ENCODE peak calls at places on chromosomes 5 and 9, in ten cellular contexts. E, R, O, T, H, S, Y, Z, N and Q are unnamed samples. For H3K9me3, the result is how much of the 10 kb centered on the place peaks cover.

GRCh38 chr9:115220339-115221009 is 102.5 kb upstream of the TNC start:
- DNase-seq in E (no peak), R (no peak), O (no peak), T (no peak), H (no peak), S (no peak), Y (no peak), Z (no peak), N (no peak), Q (no peak)

GRCh38 chr9:91681461-91682305 is 258.1 kb upstream of the NFIL3 start:
- DNase-seq in E (peak), R (peak), O (no peak), T (peak), H (peak), S (peak), Y (peak), Z (no peak), N (peak), Q (peak)

GRCh38 chr9:93256878-93257807 is 73.2 kb downstream of the WNK2 start:
- DNase-seq in E (no peak), R (no peak), O (peak), T (peak), H (peak), S (peak), Y (no peak), Z (no peak), N (no peak), Q (peak)

GRCh38 chr9:27394154-27394825 is 97.3 kb upstream of the EQTN start:
- DNase-seq in E (no peak), R (no peak), O (no peak), T (no peak), H (no peak), S (no peak), Y (peak), Z (no peak), N (no peak), Q (no peak)

GRCh38 chr5:57834829-57835554 is 352.4 kb upstream of the ACTBL2 start:
- DNase-seq in E (no peak), R (no peak), O (no peak), T (no peak), H (no peak), S (no peak), Y (peak), Z (no peak), N (no peak), Q (no peak)

GRCh38 chr5:165334186-165334585 is 1828.8 kb downstream of the MAT2B start:
- DNase-seq in E (no peak), R (no peak), O (no peak), T (no peak), H (no peak), S (no peak), Y (no peak), Z (no peak), N (no peak), Q (no peak)

GRCh38 chr9:30507166-30507565 is 1877.3 kb upstream of the ACO1 start:
- DNase-seq in E (no peak), R (no peak), O (no peak), T (no peak), H (no peak), S (no peak), Y (no peak), Z (no peak), N (no peak), Q (no peak)

GRCh38 chr5:143402464-143403356 is 776 bp downstream of the NR3C1 start:
- DNase-seq in E (no peak), R (peak), O (peak), T (peak), H (peak), S (peak), Y (peak), Z (no peak), N (peak), Q (peak)

GRCh38 chr9:133759146-133759900 is 21.2 kb upstream of the SARDH start:
- DNase-seq in E (peak), R (peak), O (peak), T (no peak), H (peak), S (peak), Y (no peak), Z (no peak), N (peak), Q (peak)

GRCh38 chr9:5510360-5510931 is at the start of gene PDCD1LG2:
- DNase-seq in E (no peak), R (no peak), O (no peak), T (no peak), H (no peak), S (no peak), Y (no peak), Z (peak), N (no peak), Q (no peak)

GRCh38 chr5:85500869-85501268 is 1116.2 kb upstream of the EDIL3 start:
- DNase-seq in E (no peak), R (no peak), O (no peak), T (no peak), H (no peak), S (no peak), Y (no peak), Z (no peak), N (no peak), Q (no peak)
- H3K4me3 ChIP-seq in E (no peak), R (no peak), O (no peak), T (no peak), H (no peak), S (no peak), Y (no peak), Z (no peak), N (no peak), Q (no peak)

GRCh38 chr9:40909821-40910220 is 218.7 kb downstream of the FOXD4L6 start:
- DNase-seq in E (no peak), R (no peak), O (no peak), T (no peak), H (no peak), S (no peak), Y (no peak), Z (no peak), N (no peak), Q (no peak)

GRCh38 chr9:40911647-40912046 is 216.8 kb downstream of the FOXD4L6 start:
- DNase-seq in E (no peak), R (no peak), O (no peak), T (no peak), H (no peak), S (no peak), Y (no peak), Z (no peak), N (no peak), Q (no peak)

GRCh38 chr9:40913928-40914673 is 214.4 kb downstream of the FOXD4L6 start:
- DNase-seq in E (no peak), R (no peak), O (no peak), T (no peak), H (no peak), S (no peak), Y (no peak), Z (no peak), N (no peak), Q (no peak)

GRCh38 chr9:40913096-40913719 is 215.3 kb downstream of the FOXD4L6 start:
- DNase-seq in E (no peak), R (no peak), O (no peak), T (no peak), H (no peak), S (no peak), Y (no peak), Z (no peak), N (no peak), Q (no peak)

GRCh38 chr9:40914772-40915659 is 213.5 kb downstream of the FOXD4L6 start:
- DNase-seq in E (no peak), R (no peak), O (no peak), T (no peak), H (no peak), S (no peak), Y (no peak), Z (no peak), N (no peak), Q (no peak)
- H3K9me3 ChIP-seq in E (under half), R (half or more), O (half or more), T (half or more), H (half or more), S (half or more), Y (under half), Z (under half), N (under half), Q (half or more)

GRCh38 chr5:177093803-177094202 is 7.1 kb downstream of the FGFR4 start:
- DNase-seq in E (no peak), R (no peak), O (no peak), T (no peak), H (no peak), S (no peak), Y (no peak), Z (no peak), N (no peak), Q (no peak)
- TF ChIP-seq POLR2AphosphoS5 in E (no peak), R (no peak), O (no peak), T (no peak), H (no peak), S (no peak), Y (no peak), Z (no peak), N (no peak), Q (no peak)

GRCh38 chr9:68704804-68705635 is at the start of gene PIP5K1B:
- DNase-seq in E (no peak), R (peak), O (peak), T (peak), H (peak), S (peak), Y (peak), Z (no peak), N (peak), Q (peak)

GRCh38 chr9:68708089-68708488 is 3.0 kb downstream of the PIP5K1B start:
- DNase-seq in E (no peak), R (no peak), O (no peak), T (no peak), H (no peak), S (no peak), Y (no peak), Z (no peak), N (no peak), Q (no peak)

GRCh38 chr9:68704498-68704803 is 589 bp upstream of the PIP5K1B start:
- DNase-seq in E (no peak), R (no peak), O (no peak), T (no peak), H (no peak), S (no peak), Y (no peak), Z (no peak), N (no peak), Q (peak)

GRCh38 chr9:68706579-68707201 is 1.6 kb downstream of the PIP5K1B start:
- DNase-seq in E (no peak), R (no peak), O (no peak), T (peak), H (no peak), S (no peak), Y (no peak), Z (peak), N (no peak), Q (no peak)

DNA sequence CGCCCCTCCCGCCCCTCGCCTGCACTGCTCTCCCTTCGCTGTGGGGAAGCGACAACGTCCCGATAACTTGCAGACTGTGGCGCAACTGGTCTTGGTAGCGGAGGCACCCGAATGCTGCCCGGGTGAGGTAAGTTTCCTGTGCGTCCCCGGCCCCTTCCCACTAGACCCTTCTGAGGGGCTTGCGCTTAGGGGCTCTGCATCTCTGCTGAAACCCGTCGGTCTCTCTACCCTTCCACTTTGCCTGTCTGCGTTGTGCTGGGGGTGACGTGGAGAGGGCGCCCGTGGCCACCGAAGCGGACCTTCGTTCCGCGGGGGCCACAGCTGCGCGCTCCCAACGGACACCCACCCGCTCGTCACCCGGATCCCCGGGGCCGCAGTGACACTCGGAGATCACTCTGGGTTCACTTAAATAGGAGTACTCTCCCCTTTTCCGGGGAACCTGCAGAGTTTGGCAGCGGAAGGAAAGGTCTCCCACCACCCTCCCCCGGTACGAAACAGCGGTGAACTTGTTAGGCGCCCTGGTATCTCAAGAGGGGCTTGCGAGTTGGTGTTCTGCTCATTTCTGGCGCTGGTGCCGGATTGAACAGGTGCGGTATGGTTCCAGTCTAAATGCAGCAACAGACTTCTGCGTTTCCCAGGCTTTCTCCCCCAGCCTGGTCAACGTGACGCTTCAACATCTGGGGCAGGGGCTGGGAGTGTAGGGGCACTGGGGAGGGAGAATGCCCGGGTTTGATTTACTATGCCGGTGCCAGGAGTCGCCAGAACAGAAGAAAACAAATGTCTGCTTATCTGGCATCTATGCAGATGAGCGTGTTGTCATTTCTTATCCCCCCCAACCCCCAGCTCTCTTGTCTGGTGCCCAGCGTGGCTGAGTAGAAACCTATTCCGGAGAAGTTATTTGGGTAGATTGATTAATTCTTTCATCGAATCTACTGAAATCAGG is 867 bp downstream of the PIP5K1B start:
- DNase-seq in E (no peak), R (peak), O (no peak), T (peak), H (no peak), S (peak), Y (no peak), Z (no peak), N (peak), Q (peak)
- H3K4me3 ChIP-seq in E (no peak), R (peak), O (peak), T (peak), H (peak), S (peak), Y (peak), Z (peak), N (peak), Q (peak)

DNA sequence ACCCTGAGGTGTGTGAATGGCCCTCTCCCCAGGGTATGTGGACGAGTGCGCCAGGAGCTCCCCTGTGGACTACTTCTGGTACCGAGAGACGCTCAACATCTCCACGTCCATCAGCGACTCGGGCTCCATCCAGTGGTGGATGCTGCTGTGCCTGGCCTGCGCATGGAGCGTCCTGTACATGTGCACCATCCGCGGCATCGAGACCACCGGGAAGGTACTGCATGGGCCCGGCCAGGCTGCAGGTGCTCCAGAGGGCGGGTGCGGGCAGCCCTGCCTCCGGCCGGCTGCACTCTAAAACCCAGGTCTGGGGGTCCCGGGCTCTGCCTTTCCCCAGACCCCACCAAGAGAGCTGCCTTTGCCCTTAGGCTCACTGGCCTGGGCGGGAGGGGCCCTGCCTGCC is 10.9 kb downstream of the SLC6A19 start:
- DNase-seq in E (no peak), R (peak), O (no peak), T (no peak), H (no peak), S (peak), Y (no peak), Z (no peak), N (no peak), Q (no peak)
- H3K9me3 ChIP-seq in E (under half), R (under half), O (under half), T (under half), H (under half), S (under half), Y (under half), Z (under half), N (under half), Q (under half)

GRCh38 chr5:124054564-124054963 is 542.6 kb downstream of the CSNK1G3 start:
- DNase-seq in E (no peak), R (no peak), O (no peak), T (no peak), H (no peak), S (no peak), Y (no peak), Z (no peak), N (no peak), Q (no peak)
- TF ChIP-seq POLR2AphosphoS5 in E (no peak), R (no peak), O (no peak), T (no peak), H (no peak), S (no peak), Y (no peak), Z (no peak), N (no peak), Q (no peak)

DNA sequence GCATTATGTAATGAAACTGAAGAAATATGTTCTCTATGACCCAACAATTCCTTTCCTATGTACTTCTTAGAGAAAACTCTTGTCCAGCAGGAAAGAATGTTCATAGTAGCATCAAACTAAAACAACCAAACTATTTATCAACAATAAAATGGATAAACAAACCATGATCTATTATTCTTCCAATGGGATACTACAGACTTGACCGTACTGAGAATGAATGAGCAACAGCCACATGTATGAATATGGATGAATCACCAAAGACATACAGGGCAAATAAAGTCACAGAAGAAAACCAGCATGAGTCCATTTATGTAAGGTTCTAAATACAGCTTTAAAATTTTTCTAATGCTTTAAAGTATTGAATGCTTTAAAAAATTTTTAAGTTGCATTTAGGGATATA is 73.6 kb upstream of the SUSD1 start:
- DNase-seq in E (no peak), R (no peak), O (no peak), T (no peak), H (no peak), S (no peak), Y (no peak), Z (no peak), N (no peak), Q (no peak)
- H3K4me3 ChIP-seq in E (no peak), R (no peak), O (no peak), T (no peak), H (no peak), S (no peak), Y (no peak), Z (no peak), N (no peak), Q (no peak)

GRCh38 chr5:141261238-141261546 is 16.0 kb downstream of the PCDHB15 start:
- DNase-seq in E (no peak), R (no peak), O (no peak), T (no peak), H (no peak), S (no peak), Y (no peak), Z (no peak), N (no peak), Q (no peak)
- H3K9me3 ChIP-seq in E (under half), R (half or more), O (half or more), T (half or more), H (half or more), S (half or more), Y (under half), Z (under half), N (under half), Q (half or more)

GRCh38 chr9:38382141-38382540 is 10.4 kb upstream of the ALDH1B1 start:
- DNase-seq in E (no peak), R (peak), O (no peak), T (no peak), H (no peak), S (no peak), Y (no peak), Z (no peak), N (no peak), Q (peak)

GRCh38 chr9:38384990-38385848 is 7.3 kb upstream of the ALDH1B1 start:
- DNase-seq in E (no peak), R (no peak), O (no peak), T (no peak), H (no peak), S (no peak), Y (no peak), Z (no peak), N (no peak), Q (no peak)

GRCh38 chr9:38380230-38380871 is 12.2 kb upstream of the ALDH1B1 start:
- DNase-seq in E (no peak), R (no peak), O (no peak), T (no peak), H (no peak), S (no peak), Y (no peak), Z (no peak), N (no peak), Q (peak)

GRCh38 chr9:38376266-38376665 is 16.2 kb upstream of the ALDH1B1 start:
- DNase-seq in E (no peak), R (no peak), O (no peak), T (no peak), H (no peak), S (no peak), Y (no peak), Z (no peak), N (no peak), Q (no peak)

DNA sequence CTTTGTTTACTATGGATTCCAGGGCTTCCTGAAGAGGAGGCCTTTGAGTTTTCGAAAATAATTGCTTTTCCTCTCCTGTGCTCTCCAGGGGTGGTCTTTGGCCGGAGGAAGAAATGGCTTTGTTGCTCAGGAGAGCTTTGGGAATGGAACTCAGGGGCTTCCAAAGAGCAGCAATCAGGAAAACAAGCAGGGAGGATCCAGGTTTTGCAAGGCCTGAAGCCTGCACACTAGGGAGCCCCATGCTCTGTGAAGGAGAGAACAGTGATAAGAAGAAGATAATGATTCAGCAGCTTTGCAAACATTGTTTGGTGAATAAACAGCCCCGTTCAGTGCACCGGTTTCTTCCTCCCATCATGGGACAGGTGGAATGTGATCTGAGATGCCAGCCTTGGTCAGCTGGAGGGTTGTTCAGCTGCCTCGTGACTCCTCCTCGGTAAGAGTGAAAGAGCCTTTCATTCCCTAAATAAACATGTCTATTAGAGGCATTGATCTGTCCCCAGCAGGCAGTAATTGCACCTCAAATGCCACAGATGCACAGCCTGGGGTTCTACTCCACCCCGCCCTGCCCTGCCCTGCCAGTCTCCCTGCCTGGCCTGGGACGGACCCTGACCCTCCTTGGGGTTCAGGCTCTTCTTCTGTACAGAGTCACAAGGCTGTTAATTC is 11.5 kb upstream of the ALDH1B1 start:
- DNase-seq in E (no peak), R (peak), O (no peak), T (no peak), H (no peak), S (no peak), Y (no peak), Z (no peak), N (peak), Q (peak)
- TF ChIP-seq POLR2AphosphoS5 in E (no peak), R (no peak), O (no peak), T (no peak), H (no peak), S (no peak), Y (peak), Z (no peak), N (no peak), Q (no peak)